ENCODE peak calls at places on chromosomes 3 and 15, in four cellular contexts. One of them, this sample, is unnamed.

GRCh38 chr15:98715401-98715800 is 67.1 kb downstream of the IGF1R start:
- DNase-seq in A549: no peak
- DNase-seq in K562: no peak
- DNase-seq in GM12878: no peak
- DNase-seq in this sample: no peak

GRCh38 chr15:64009798-64010241 is 36.5 kb downstream of the DAPK2 start:
- DNase-seq in A549: no peak
- DNase-seq in GM12878: peak
- DNase-seq in K562: no peak
- DNase-seq in this sample: peak

GRCh38 chr3:189714991-189715961 is 84.1 kb downstream of the TP63 start:
- DNase-seq in GM12878: peak
- DNase-seq in A549: no peak
- DNase-seq in K562: no peak
- DNase-seq in this sample: peak

GRCh38 chr3:47475570-47476329 is at the start of gene SCAP:
- DNase-seq in A549: peak
- DNase-seq in GM12878: peak
- DNase-seq in K562: peak
- DNase-seq in this sample: peak

GRCh38 chr15:31405200-31405929 is 78.7 kb downstream of the KLF13 start:
- DNase-seq in K562: no peak
- DNase-seq in GM12878: no peak
- DNase-seq in A549: no peak
- DNase-seq in this sample: peak

GRCh38 chr3:140344601-140345000 is 333.3 kb upstream of the TRIM42 start:
- DNase-seq in A549: no peak
- DNase-seq in K562: no peak
- DNase-seq in GM12878: no peak
- DNase-seq in this sample: no peak

GRCh38 chr3:41881233-41881821 is 80.6 kb downstream of the ULK4 start:
- DNase-seq in GM12878: no peak
- DNase-seq in A549: no peak
- DNase-seq in K562: peak
- DNase-seq in this sample: peak

GRCh38 chr3:56111651-56112250 is 356.5 kb downstream of the ERC2 start:
- DNase-seq in GM12878: no peak
- DNase-seq in A549: no peak
- DNase-seq in K562: no peak
- DNase-seq in this sample: no peak

GRCh38 chr3:195248281-195248680 is 22.7 kb downstream of the XXYLT1 start:
- DNase-seq in GM12878: no peak
- DNase-seq in A549: no peak
- DNase-seq in K562: no peak
- DNase-seq in this sample: no peak

GRCh38 chr3:61356678-61357077 is 105.4 kb upstream of the FHIT start:
- DNase-seq in A549: no peak
- DNase-seq in GM12878: no peak
- DNase-seq in K562: no peak
- DNase-seq in this sample: no peak

DNA sequence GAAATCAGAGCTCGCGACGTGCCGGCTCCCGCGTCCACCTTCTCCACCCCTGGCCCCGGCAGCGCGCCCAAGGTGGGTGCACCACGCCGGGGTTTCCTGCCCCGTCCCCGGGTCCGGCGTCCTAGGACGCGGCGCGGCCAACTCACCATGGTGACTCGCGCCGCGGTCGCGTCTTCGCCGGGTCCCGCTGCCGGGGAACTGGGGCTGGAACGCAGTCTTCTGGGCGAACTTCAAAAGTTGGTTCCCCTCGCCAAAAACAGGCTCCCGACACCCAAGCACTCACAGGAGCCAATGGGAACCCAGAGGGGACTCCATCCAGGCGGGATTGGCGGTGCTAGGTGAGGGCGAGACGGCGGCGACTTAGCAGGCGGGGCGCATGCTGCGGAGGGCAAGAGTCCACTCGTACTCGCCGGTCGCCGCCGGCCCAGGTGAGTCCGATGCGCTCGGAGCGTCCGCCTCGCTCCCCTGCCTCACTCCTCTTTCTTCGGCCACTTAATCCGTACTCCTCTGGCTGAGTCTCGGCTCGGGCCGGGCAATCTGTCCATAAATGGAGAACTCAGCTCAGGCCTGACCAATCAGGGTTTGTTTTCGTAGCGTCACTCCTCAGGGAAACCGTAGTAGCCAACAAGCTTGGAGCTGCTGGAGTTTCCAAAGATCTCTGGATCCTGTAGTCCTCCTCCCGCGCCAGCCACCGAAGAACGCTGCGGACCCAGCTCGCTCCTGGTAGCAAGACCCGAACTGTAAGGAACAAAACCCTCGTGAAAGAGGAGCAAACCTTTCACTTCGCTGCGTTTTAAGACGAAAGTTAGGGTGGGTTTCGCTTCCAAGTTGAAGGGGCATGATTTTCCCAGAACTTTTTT is at the start of gene MYO1E:
- DNase-seq in GM12878: peak
- DNase-seq in K562: no peak
- DNase-seq in A549: peak
- DNase-seq in this sample: peak
- TF ChIP-seq ELK1 in GM12878: no peak
- TF ChIP-seq ELK1 in K562: no peak
- TF ChIP-seq ELK1 in A549: no peak
- TF ChIP-seq ELK1 in this sample: no peak

GRCh38 chr15:42679285-42680141 is 57.4 kb downstream of the CDAN1 start:
- DNase-seq in GM12878: no peak
- DNase-seq in K562: no peak
- DNase-seq in A549: no peak
- DNase-seq in this sample: no peak
- TF ChIP-seq ELK1 in GM12878: no peak
- TF ChIP-seq ELK1 in K562: no peak
- TF ChIP-seq ELK1 in A549: no peak
- TF ChIP-seq ELK1 in this sample: no peak

DNA sequence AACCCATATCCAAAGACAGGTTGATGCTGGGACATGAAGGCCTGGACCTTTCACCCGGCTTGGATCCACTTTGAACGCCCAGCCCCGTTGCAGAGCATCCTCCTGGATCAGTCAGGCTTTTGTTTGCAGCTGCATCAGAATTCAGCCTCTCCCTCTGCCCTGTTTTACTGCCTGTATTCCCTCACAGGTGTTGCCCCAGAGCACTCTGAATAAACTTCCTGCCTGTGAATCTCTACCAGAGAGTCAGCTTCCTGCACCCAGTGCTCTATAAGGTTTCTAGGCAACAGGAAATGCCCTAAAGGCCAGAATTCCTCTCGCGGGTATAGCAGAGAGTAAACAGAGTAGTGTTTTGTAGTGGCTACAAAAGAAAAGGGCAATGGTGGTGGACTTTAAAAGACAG is 174.5 kb upstream of the IL12A start:
- DNase-seq in K562: no peak
- DNase-seq in A549: no peak
- DNase-seq in GM12878: no peak
- DNase-seq in this sample: peak
- TF ChIP-seq ELK1 in K562: no peak
- TF ChIP-seq ELK1 in A549: no peak
- TF ChIP-seq ELK1 in GM12878: no peak
- TF ChIP-seq ELK1 in this sample: no peak

GRCh38 chr15:32994810-32995424 is 199.6 kb downstream of the FMN1 start:
- DNase-seq in GM12878: no peak
- DNase-seq in K562: peak
- DNase-seq in A549: peak
- DNase-seq in this sample: peak
- TF ChIP-seq ELK1 in GM12878: no peak
- TF ChIP-seq ELK1 in K562: no peak
- TF ChIP-seq ELK1 in A549: no peak
- TF ChIP-seq ELK1 in this sample: no peak

GRCh38 chr3:192482809-192483208 is 244.5 kb downstream of the FGF12 start:
- DNase-seq in GM12878: no peak
- DNase-seq in K562: no peak
- DNase-seq in A549: no peak
- DNase-seq in this sample: no peak

GRCh38 chr3:192482391-192482790 is 244.9 kb downstream of the FGF12 start:
- DNase-seq in GM12878: no peak
- DNase-seq in A549: no peak
- DNase-seq in K562: no peak
- DNase-seq in this sample: no peak

GRCh38 chr3:192487032-192487431 is 240.3 kb downstream of the FGF12 start:
- DNase-seq in GM12878: no peak
- DNase-seq in A549: no peak
- DNase-seq in K562: no peak
- DNase-seq in this sample: no peak

DNA sequence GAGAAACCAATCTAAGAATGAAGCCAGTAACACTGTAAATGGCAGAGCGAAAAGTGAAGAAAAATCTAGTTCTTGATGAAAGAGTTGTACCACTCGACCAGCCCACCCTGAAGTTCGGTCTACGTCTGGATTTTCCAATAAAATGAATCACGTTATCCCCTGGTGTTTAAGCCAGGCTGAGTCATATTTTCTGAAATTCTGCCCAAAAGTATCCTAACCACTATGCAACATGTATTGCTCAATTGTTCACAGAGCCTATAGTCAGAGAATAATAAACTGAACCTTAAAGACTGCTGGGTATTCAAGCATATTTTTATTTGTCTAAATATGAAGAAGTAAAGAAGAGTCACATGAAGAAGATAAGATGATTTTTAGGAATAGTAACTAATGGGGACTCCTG is 245.7 kb downstream of the FGF12 start:
- DNase-seq in GM12878: no peak
- DNase-seq in K562: no peak
- DNase-seq in A549: no peak
- DNase-seq in this sample: peak
- TF ChIP-seq ELK1 in GM12878: no peak
- TF ChIP-seq ELK1 in K562: no peak
- TF ChIP-seq ELK1 in A549: no peak
- TF ChIP-seq ELK1 in this sample: no peak

GRCh38 chr15:81843226-81843625 is 202.6 kb downstream of the MEX3B start:
- DNase-seq in K562: no peak
- DNase-seq in A549: no peak
- DNase-seq in GM12878: peak
- DNase-seq in this sample: no peak
- TF ChIP-seq ELK1 in K562: no peak
- TF ChIP-seq ELK1 in A549: no peak
- TF ChIP-seq ELK1 in GM12878: no peak
- TF ChIP-seq ELK1 in this sample: no peak

DNA sequence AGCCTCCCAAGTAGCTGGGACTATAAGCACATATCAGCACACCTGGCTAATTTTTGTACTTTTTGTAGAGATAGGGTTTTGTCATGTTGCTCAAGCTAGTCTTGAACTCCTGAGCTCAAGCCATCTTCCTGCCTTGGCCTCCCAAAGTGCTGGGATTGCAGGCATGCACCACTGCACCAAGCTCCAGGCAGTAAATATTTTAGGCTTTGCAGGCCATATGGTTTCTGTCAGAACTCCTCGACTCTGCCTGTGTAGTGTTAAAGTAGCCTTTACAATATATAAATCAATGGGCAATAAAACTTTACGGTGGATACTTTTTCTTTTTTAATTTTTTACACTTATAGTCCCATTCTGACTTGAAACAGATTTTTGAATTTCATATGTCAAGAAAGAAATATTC is 41.6 kb downstream of the DAG1 start:
- DNase-seq in GM12878: no peak
- DNase-seq in K562: no peak
- DNase-seq in A549: no peak
- DNase-seq in this sample: no peak
- TF ChIP-seq ELK1 in GM12878: no peak
- TF ChIP-seq ELK1 in K562: no peak
- TF ChIP-seq ELK1 in A549: no peak
- TF ChIP-seq ELK1 in this sample: no peak

DNA sequence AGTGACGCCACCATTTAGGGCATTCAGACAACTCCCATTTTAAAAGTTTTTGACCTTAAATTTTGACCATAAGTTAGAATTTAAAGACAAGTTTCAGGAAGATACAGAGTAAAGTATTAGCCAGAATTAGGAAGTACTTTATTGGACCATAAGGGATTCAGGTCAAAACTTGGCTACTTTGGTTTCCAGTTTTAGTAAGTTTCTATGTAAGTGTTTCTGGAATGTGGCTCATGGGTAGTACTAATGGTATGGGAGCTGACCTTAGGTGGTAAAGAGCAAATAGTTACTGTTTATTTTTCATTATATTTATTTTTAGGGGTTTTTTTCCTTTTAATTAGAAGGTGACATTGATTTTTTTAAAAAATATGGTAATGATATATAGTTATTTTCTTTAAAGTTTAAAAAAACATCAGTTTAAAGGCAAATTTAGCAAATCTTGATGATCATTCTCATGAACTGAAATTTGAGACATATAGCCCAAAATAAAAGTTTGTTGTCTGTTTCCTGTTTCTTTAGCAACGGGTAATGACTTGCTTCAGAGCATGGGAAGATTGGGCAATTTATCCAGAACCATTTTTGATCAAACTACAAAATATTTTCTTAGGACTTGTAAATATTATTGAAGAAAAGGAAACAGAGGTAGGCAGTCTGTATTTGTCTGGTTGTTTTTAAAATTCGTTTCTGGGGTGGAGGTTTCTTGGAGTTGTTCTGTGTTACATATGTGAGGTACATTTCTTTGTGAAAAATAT is 34.3 kb downstream of the U2SURP start:
- DNase-seq in K562: no peak
- DNase-seq in GM12878: no peak
- DNase-seq in A549: no peak
- DNase-seq in this sample: peak
- TF ChIP-seq ELK1 in K562: no peak
- TF ChIP-seq ELK1 in GM12878: no peak
- TF ChIP-seq ELK1 in A549: no peak
- TF ChIP-seq ELK1 in this sample: no peak

DNA sequence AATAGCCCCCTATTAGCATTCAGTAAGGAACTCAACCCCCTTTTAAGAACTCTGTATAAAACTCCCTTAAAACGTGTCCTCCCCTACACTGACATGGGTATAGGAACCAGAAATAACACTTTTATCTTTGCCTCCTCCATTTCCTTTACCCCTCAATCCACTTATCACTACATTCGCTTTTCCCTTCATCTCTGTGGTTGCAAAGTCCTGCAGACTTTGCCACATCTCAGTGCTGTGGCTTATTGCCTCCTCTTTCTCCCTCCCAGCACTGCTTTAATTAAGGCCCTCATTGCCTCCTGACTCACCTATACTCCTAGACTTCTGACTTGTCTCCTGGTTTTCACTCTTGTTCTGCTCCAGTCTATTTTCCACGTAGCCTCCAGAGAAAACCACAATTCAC is 94.3 kb upstream of the GADL1 start:
- DNase-seq in K562: no peak
- DNase-seq in GM12878: no peak
- DNase-seq in A549: no peak
- DNase-seq in this sample: no peak
- TF ChIP-seq ELK1 in K562: no peak
- TF ChIP-seq ELK1 in GM12878: no peak
- TF ChIP-seq ELK1 in A549: no peak
- TF ChIP-seq ELK1 in this sample: no peak

GRCh38 chr3:66938338-66938963 is 59.7 kb upstream of the KBTBD8 start:
- DNase-seq in K562: peak
- DNase-seq in GM12878: peak
- DNase-seq in A549: peak
- DNase-seq in this sample: peak
- TF ChIP-seq ELK1 in K562: no peak
- TF ChIP-seq ELK1 in GM12878: no peak
- TF ChIP-seq ELK1 in A549: no peak
- TF ChIP-seq ELK1 in this sample: no peak